ENCODE peak calls at places on chromosomes 7 and 10, in seven cellular contexts. P is GM10248; W is foreskin fibroblast; S is pancreas; L is RWPE1; M is activated effector memory CD4-positive, alpha-beta T cell treated with Interleukin-2 at 50 U/mL for 16 hours; K is fibroblast of gingiva. U is an unnamed sample.
A peak's percentile ranks its signal among the peaks of the same experiment; 100 is the strongest.

GRCh38 chr7:107609861-107610260 is 29.8 kb downstream of the BCAP29 start:
- DNase-seq in P (no peak), W (no peak), S (no peak), L (no peak), M (no peak), K (no peak), U (no peak)

GRCh38 chr7:824106-824505 is 8.2 kb upstream of the SUN1 start:
- DNase-seq in P (no peak), W (peak; percentile 36), S (no peak), L (no peak), M (no peak), K (peak; percentile 17), U (no peak)

GRCh38 chr7:122155566-122155965 is 11.5 kb upstream of the AASS start:
- DNase-seq in P (no peak), W (no peak), S (no peak), L (no peak), M (no peak), K (no peak), U (no peak)

GRCh38 chr10:17028843-17029580 is 100.6 kb downstream of the CUBN start:
- DNase-seq in P (no peak), W (no peak), S (no peak), L (no peak), M (no peak), K (no peak), U (no peak)

GRCh38 chr10:47031251-47031952 is 120.2 kb downstream of the PTPN20 start:
- DNase-seq in P (no peak), W (peak; percentile 18), S (no peak), L (no peak), M (no peak), K (no peak), U (peak; percentile 14)

GRCh38 chr10:57955076-57955475 is 312.6 kb downstream of the IPMK start:
- DNase-seq in P (no peak), W (peak; percentile 30), S (no peak), L (no peak), M (no peak), K (peak; percentile 53), U (no peak)

GRCh38 chr10:86795353-86795752 is 38.9 kb downstream of the BMPR1A start:
- DNase-seq in P (no peak), W (peak; percentile 78), S (no peak), L (peak; percentile 57), M (no peak), K (peak; percentile 59), U (no peak)

GRCh38 chr10:1022413-1022812 is 3.2 kb downstream of the IDI2 start:
- DNase-seq in P (no peak), W (no peak), S (no peak), L (no peak), M (no peak), K (no peak), U (no peak)

GRCh38 chr10:71530781-71531180 is 134.1 kb downstream of the CDH23 start:
- DNase-seq in P (no peak), W (no peak), S (no peak), L (no peak), M (no peak), K (no peak), U (no peak)

GRCh38 chr10:46282460-46283216 is 4.2 kb upstream of the ANTXRL start:
- DNase-seq in P (peak; percentile 62), W (peak; percentile 73), S (peak; percentile 54), L (peak; percentile 20), M (peak; percentile 68), K (peak; percentile 61), U (peak; percentile 52)

GRCh38 chr7:110204527-110204926 is 886.4 kb upstream of the LRRN3 start:
- DNase-seq in P (no peak), W (peak; percentile 7), S (no peak), L (no peak), M (no peak), K (no peak), U (peak; percentile 2)

GRCh38 chr7:130160455-130160854 is 44.8 kb downstream of the TMEM209 start:
- DNase-seq in P (no peak), W (no peak), S (no peak), L (no peak), M (no peak), K (no peak), U (no peak)

GRCh38 chr7:2070151-2070763 is 162.5 kb downstream of the MAD1L1 start:
- DNase-seq in P (no peak), W (no peak), S (no peak), L (no peak), M (no peak), K (no peak), U (no peak)

GRCh38 chr10:49089152-49089788 is 26.1 kb downstream of the VSTM4 start:
- DNase-seq in P (no peak), W (no peak), S (no peak), L (no peak), M (no peak), K (no peak), U (no peak)

GRCh38 chr7:129401228-129401967 is 32.8 kb upstream of the STRIP2 start:
- DNase-seq in P (no peak), W (peak; percentile 24), S (no peak), L (peak; percentile 3), M (no peak), K (no peak), U (no peak)

GRCh38 chr7:45985902-45986301 is 64.8 kb upstream of the IGFBP3 start:
- DNase-seq in P (no peak), W (peak; percentile 72), S (no peak), L (peak; percentile 39), M (no peak), K (peak; percentile 27), U (no peak)

GRCh38 chr10:102065561-102066420 is 642 bp downstream of the HPS6 start:
- DNase-seq in P (peak; percentile 38), W (peak; percentile 64), S (no peak), L (no peak), M (no peak), K (peak; percentile 17), U (peak; percentile 44)

GRCh38 chr7:159088016-159088865 is 56.4 kb downstream of the VIPR2 start:
- DNase-seq in P (no peak), W (no peak), S (no peak), L (no peak), M (no peak), K (no peak), U (no peak)

GRCh38 chr7:155469311-155470185 is 11.6 kb downstream of the EN2 start:
- DNase-seq in P (no peak), W (no peak), S (no peak), L (no peak), M (no peak), K (no peak), U (no peak)

GRCh38 chr7:98348726-98349474 is 52.0 kb downstream of the BAIAP2L1 start:
- DNase-seq in P (no peak), W (no peak), S (no peak), L (no peak), M (no peak), K (no peak), U (no peak)

GRCh38 chr7:116290740-116291139 is 80.4 kb downstream of the TES start:
- DNase-seq in P (no peak), W (peak; percentile 17), S (no peak), L (no peak), M (no peak), K (no peak), U (no peak)

GRCh38 chr10:71423268-71423667 is 26.5 kb downstream of the CDH23 start:
- DNase-seq in P (no peak), W (no peak), S (no peak), L (no peak), M (no peak), K (no peak), U (no peak)

GRCh38 chr7:68288099-68288498 is 1291.5 kb downstream of the TYW1 start:
- DNase-seq in P (no peak), W (no peak), S (no peak), L (no peak), M (no peak), K (no peak), U (no peak)

GRCh38 chr7:130305677-130306076 is 12.7 kb downstream of the CPA4 start:
- DNase-seq in P (no peak), W (no peak), S (no peak), L (no peak), M (no peak), K (no peak), U (no peak)

GRCh38 chr10:26031300-26031699 is 97.3 kb downstream of the MYO3A start:
- DNase-seq in P (peak; percentile 9), W (no peak), S (no peak), L (no peak), M (no peak), K (no peak), U (peak; percentile 5)

GRCh38 chr7:106944035-106944665 is 79.1 kb downstream of the PIK3CG start:
- DNase-seq in P (no peak), W (no peak), S (no peak), L (no peak), M (no peak), K (no peak), U (no peak)

GRCh38 chr10:675532-675931 is 13.9 kb downstream of the DIP2C start:
- DNase-seq in P (no peak), W (no peak), S (no peak), L (no peak), M (no peak), K (no peak), U (no peak)

GRCh38 chr10:77911535-77912123 is 14.9 kb downstream of the DLG5 start:
- DNase-seq in P (no peak), W (peak; percentile 46), S (no peak), L (no peak), M (no peak), K (peak; percentile 57), U (no peak)

GRCh38 chr7:129807863-129808262 is 144.9 kb downstream of the UBE2H start:
- DNase-seq in P (no peak), W (no peak), S (no peak), L (no peak), M (no peak), K (no peak), U (no peak)

GRCh38 chr7:95527776-95528250 is 42.1 kb downstream of the ASB4 start:
- DNase-seq in P (no peak), W (no peak), S (no peak), L (no peak), M (no peak), K (no peak), U (no peak)

GRCh38 chr7:43291789-43292188 is 179.3 kb downstream of the HECW1 start:
- DNase-seq in P (no peak), W (no peak), S (no peak), L (no peak), M (no peak), K (no peak), U (no peak)

GRCh38 chr10:29804025-29804852 is 169.5 kb upstream of the SVIL start:
- DNase-seq in P (no peak), W (peak; percentile 97), S (peak; percentile 28), L (peak; percentile 86), M (no peak), K (peak; percentile 94), U (no peak)